ENCODE peak calls at places on chromosomes 16 and 17, in five cellular contexts. H, O, T, B and F are unnamed samples.

GRCh38 chr16:9119795-9120194 is 28.4 kb downstream of the HAPSTR1 start:
- DNase-seq in B (peak), T (no peak), O (no peak), H (no peak), F (no peak)

GRCh38 chr17:17084941-17085340 is 42.7 kb downstream of the MPRIP start:
- DNase-seq in T (no peak), H (no peak), B (no peak), O (no peak), F (no peak)

GRCh38 chr17:39730095-39730921 is at the start of gene MIEN1:
- DNase-seq in O (peak), T (peak), B (peak), H (peak), F (peak)

GRCh38 chr17:43020789-43021738 is 1.1 kb downstream of the VAT1 start:
- DNase-seq in T (peak), H (peak), B (peak), O (no peak), F (no peak)

GRCh38 chr16:29900102-29900887 is at the start of gene ASPHD1:
- DNase-seq in T (peak), H (peak), O (peak), B (peak), F (peak)

GRCh38 chr16:24834459-24835335 is 11.1 kb upstream of the SLC5A11 start:
- DNase-seq in H (peak), T (peak), B (no peak), O (no peak), F (no peak)

GRCh38 chr16:57385083-57385482 is 12.8 kb downstream of the CX3CL1 start:
- DNase-seq in T (no peak), B (no peak), H (no peak), O (no peak), F (no peak)

GRCh38 chr16:75938818-75939217 is 212.5 kb upstream of the CPHXL start:
- DNase-seq in O (no peak), H (no peak), T (no peak), B (no peak), F (no peak)

GRCh38 chr17:8577868-8578267 is 52.7 kb downstream of the MYH10 start:
- DNase-seq in H (no peak), B (no peak), O (no peak), T (no peak), F (no peak)

GRCh38 chr16:57134982-57135381 is 42.6 kb downstream of the CPNE2 start:
- DNase-seq in T (peak), O (no peak), B (no peak), H (no peak), F (no peak)

GRCh38 chr16:66414891-66415290 is 12.2 kb upstream of the BEAN1 start:
- DNase-seq in B (no peak), O (no peak), H (no peak), T (no peak), F (no peak)

GRCh38 chr16:27779719-27780161 is 229.8 kb downstream of the KATNIP start:
- DNase-seq in O (no peak), B (peak), H (peak), T (no peak), F (no peak)

GRCh38 chr17:13415877-13416416 is 185.8 kb downstream of the HS3ST3A1 start:
- DNase-seq in O (no peak), B (no peak), H (peak), T (peak), F (no peak)

GRCh38 chr16:80341242-80341641 is 199.6 kb upstream of the DYNLRB2 start:
- DNase-seq in B (no peak), T (no peak), H (no peak), O (no peak), F (no peak)

GRCh38 chr17:627051-627450 is 87.6 kb downstream of the VPS53 start:
- DNase-seq in B (no peak), T (no peak), H (no peak), O (no peak), F (no peak)

GRCh38 chr16:81522141-81522701 is 77.6 kb downstream of the CMIP start:
- DNase-seq in O (no peak), T (no peak), B (no peak), H (peak), F (no peak)

GRCh38 chr16:10942352-10943297 is at the start of gene DEXI:
- DNase-seq in H (peak), O (peak), T (peak), B (peak), F (peak)

GRCh38 chr16:84718-85452 is 6.9 kb downstream of the MPG start:
- DNase-seq in B (no peak), O (no peak), T (no peak), H (no peak), F (peak)

GRCh38 chr17:31740611-31741082 is 118.4 kb downstream of the COPRS start:
- DNase-seq in B (no peak), H (no peak), O (no peak), T (no peak), F (no peak)